ENCODE peak calls at places on chromosome 18, in six cellular contexts. K, W, I, N, C and B are unnamed samples. For H3F3A, the result is how much of the 10 kb centered on the place peaks cover.

GRCh38 chr18:69648486-69648885 is 247.8 kb downstream of the DOK6 start:
- DNase-seq in N (no peak), K (no peak), W (no peak), C (no peak), I (no peak), B (no peak)

GRCh38 chr18:75231053-75231406 is 20.4 kb downstream of the TSHZ1 start:
- DNase-seq in N (no peak), I (no peak), C (no peak), W (no peak), K (no peak), B (no peak)

GRCh38 chr18:12772111-12772510 is 69.3 kb downstream of the PSMG2 start:
- DNase-seq in K (no peak), C (no peak), N (no peak), I (no peak), W (no peak), B (no peak)

GRCh38 chr18:8747440-8747937 is 42.1 kb downstream of the MTCL1 start:
- DNase-seq in I (no peak), C (no peak), W (peak), N (no peak), K (no peak), B (peak)

GRCh38 chr18:13545514-13545913 is 180.8 kb downstream of the FAM210A start:
- DNase-seq in N (no peak), W (no peak), I (no peak), C (no peak), K (no peak), B (no peak)

GRCh38 chr18:3596324-3597158 is 146.6 kb downstream of the TGIF1 start:
- DNase-seq in C (no peak), K (peak), N (no peak), W (no peak), I (peak), B (peak)

GRCh38 chr18:5998907-5999306 is 103.6 kb upstream of the TMEM200C start:
- DNase-seq in K (no peak), N (no peak), W (no peak), I (no peak), C (no peak), B (no peak)

GRCh38 chr18:11553098-11553940 is 56.1 kb upstream of the SLC35G4 start:
- DNase-seq in C (peak), W (peak), N (peak), K (peak), I (peak), B (peak)

GRCh38 chr18:12391487-12392136 is 14.6 kb upstream of the AFG3L2 start:
- DNase-seq in I (peak), W (peak), N (peak), K (peak), C (peak), B (peak)

GRCh38 chr18:1659190-1659589 is 754.5 kb downstream of the ADCYAP1 start:
- DNase-seq in N (no peak), W (no peak), K (no peak), C (no peak), I (no peak), B (no peak)

GRCh38 chr18:63237911-63238710 is 81.5 kb downstream of the BCL2 start:
- DNase-seq in I (no peak), C (no peak), W (peak), K (peak), N (peak), B (peak)

GRCh38 chr18:26649193-26649543 is 100.8 kb upstream of the KCTD1 start:
- DNase-seq in I (peak), W (no peak), C (no peak), K (no peak), N (no peak), B (no peak)

GRCh38 chr18:25832008-25832604 is 258.3 kb downstream of the SS18 start:
- DNase-seq in I (peak), N (peak), C (peak), K (peak), W (peak), B (peak)

GRCh38 chr18:24475926-24476589 is 15.6 kb downstream of the HRH4 start:
- DNase-seq in I (no peak), N (no peak), K (no peak), C (no peak), W (no peak), B (no peak)

GRCh38 chr18:11994708-11995444 is 13.6 kb downstream of the IMPA2 start:
- DNase-seq in N (peak), I (no peak), K (peak), W (peak), C (no peak), B (peak)

GRCh38 chr18:55433688-55434087 is 154.3 kb downstream of the TCF4 start:
- DNase-seq in C (no peak), I (peak), K (no peak), W (no peak), N (no peak), B (no peak)

GRCh38 chr18:73690222-73690621 is 457.4 kb downstream of the FBXO15 start:
- DNase-seq in N (peak), W (peak), I (no peak), K (peak), C (no peak), B (no peak)

GRCh38 chr18:45517181-45517741 is 98.0 kb upstream of the SLC14A2 start:
- DNase-seq in C (no peak), N (no peak), K (peak), I (no peak), W (peak), B (no peak)

GRCh38 chr18:54215069-54215468 is 9.4 kb downstream of the MBD2 start:
- DNase-seq in I (no peak), C (no peak), K (no peak), W (peak), N (no peak), B (no peak)

GRCh38 chr18:57859314-57859713 is 56.2 kb upstream of the ATP8B1 start:
- DNase-seq in K (peak), W (peak), C (no peak), N (peak), I (no peak), B (peak)

GRCh38 chr18:11668441-11669169 is 20.5 kb upstream of the GNAL start:
- DNase-seq in C (no peak), N (no peak), K (no peak), W (no peak), I (no peak), B (no peak)

GRCh38 chr18:63022429-63023022 is 297.0 kb downstream of the BCL2 start:
- DNase-seq in C (no peak), W (peak), N (peak), K (peak), I (peak), B (no peak)

GRCh38 chr18:7158201-7158600 is 40.6 kb upstream of the LAMA1 start:
- DNase-seq in K (no peak), W (peak), C (no peak), N (no peak), I (no peak), B (peak)

GRCh38 chr18:70398076-70398475 is 109.2 kb downstream of the SOCS6 start:
- DNase-seq in I (no peak), C (no peak), W (no peak), N (no peak), K (no peak), B (no peak)

GRCh38 chr18:11324510-11324909 is 175.1 kb upstream of the PIEZO2 start:
- DNase-seq in N (no peak), I (no peak), W (peak), C (no peak), K (no peak), B (no peak)

GRCh38 chr18:13502585-13502984 is 223.8 kb downstream of the FAM210A start:
- DNase-seq in K (no peak), I (no peak), W (no peak), N (no peak), C (no peak), B (no peak)

GRCh38 chr18:12990128-12990485 is 1.1 kb upstream of the CEP192 start:
- DNase-seq in I (no peak), K (no peak), W (no peak), N (no peak), C (no peak), B (no peak)

GRCh38 chr18:2715990-2716389 is 60.5 kb downstream of the SMCHD1 start:
- DNase-seq in K (no peak), I (no peak), N (no peak), C (no peak), W (peak), B (no peak)

GRCh38 chr18:26804474-26804873 is 61.0 kb downstream of the AQP4 start:
- DNase-seq in C (no peak), I (peak), K (peak), W (no peak), N (peak), B (no peak)

GRCh38 chr18:41162191-41162590 is 792.8 kb upstream of the PIK3C3 start:
- DNase-seq in C (no peak), K (no peak), I (no peak), W (no peak), N (no peak), B (no peak)

GRCh38 chr18:55402731-55403405 is 185.1 kb downstream of the TCF4 start:
- DNase-seq in C (no peak), K (no peak), W (peak), I (no peak), N (no peak), B (no peak)

GRCh38 chr18:34028341-34028740 is 196.4 kb downstream of the NOL4 start:
- DNase-seq in C (no peak), N (no peak), K (no peak), I (no peak), W (no peak), B (no peak)

GRCh38 chr18:55605820-55606252 is 17.8 kb upstream of the TCF4 start:
- DNase-seq in C (no peak), I (no peak), W (no peak), N (no peak), K (no peak), B (no peak)

GRCh38 chr18:8754995-8755955 is 49.9 kb downstream of the MTCL1 start:
- DNase-seq in I (no peak), K (no peak), N (no peak), C (no peak), W (peak), B (peak)

GRCh38 chr18:23365602-23366001 is 87.5 kb upstream of the RIOK3 start:
- DNase-seq in I (no peak), C (no peak), N (no peak), W (peak), K (no peak), B (no peak)

GRCh38 chr18:11040823-11041712 is 108.3 kb downstream of the PIEZO2 start:
- DNase-seq in C (peak), I (peak), K (peak), W (peak), N (peak), B (peak)

GRCh38 chr18:9849407-9849961 is 36.3 kb upstream of the TXNDC2 start:
- DNase-seq in W (no peak), C (no peak), I (no peak), K (peak), N (no peak), B (peak)

GRCh38 chr18:9850297-9850696 is 35.5 kb upstream of the TXNDC2 start:
- DNase-seq in C (no peak), W (no peak), N (no peak), K (no peak), I (no peak), B (no peak)

GRCh38 chr18:9845256-9845655 is 40.5 kb upstream of the TXNDC2 start:
- DNase-seq in W (no peak), I (no peak), C (no peak), N (no peak), K (no peak), B (no peak)

GRCh38 chr18:9846162-9846915 is 39.4 kb upstream of the TXNDC2 start:
- DNase-seq in W (no peak), C (no peak), I (no peak), N (no peak), K (no peak), B (no peak)

GRCh38 chr18:9848170-9848854 is 37.5 kb upstream of the TXNDC2 start:
- DNase-seq in W (no peak), K (no peak), N (no peak), C (no peak), I (no peak), B (no peak)
- H3F3A ChIP-seq in W (under half), K (under half), N (under half), C (under half), I (under half), B (under half)

DNA sequence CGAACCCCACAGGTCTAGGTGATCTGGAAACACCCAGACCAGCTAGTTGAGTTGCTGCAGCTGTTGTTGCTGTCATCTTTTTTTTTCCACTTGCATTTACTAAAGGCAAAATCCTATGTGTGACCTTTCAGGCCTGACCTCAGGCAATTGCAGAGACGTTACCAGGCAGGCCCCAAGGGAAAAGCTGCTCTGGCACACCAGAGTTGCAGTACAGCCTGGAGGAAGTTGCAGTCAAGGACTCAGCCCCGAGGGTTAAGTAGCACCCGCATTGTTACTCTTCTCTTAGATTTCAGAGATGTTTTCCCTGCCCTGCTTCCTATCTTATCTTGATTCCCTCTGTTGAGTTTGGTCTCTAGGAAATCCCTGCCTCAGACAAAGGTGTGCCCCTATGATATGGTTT is 45.2 kb upstream of the SMAD2 start:
- DNase-seq in C (no peak), K (no peak), I (no peak), N (peak), W (no peak), B (no peak)
- TF ChIP-seq EZH2phosphoT487 in C (no peak), K (no peak), I (no peak), N (no peak), W (no peak), B (no peak)

DNA sequence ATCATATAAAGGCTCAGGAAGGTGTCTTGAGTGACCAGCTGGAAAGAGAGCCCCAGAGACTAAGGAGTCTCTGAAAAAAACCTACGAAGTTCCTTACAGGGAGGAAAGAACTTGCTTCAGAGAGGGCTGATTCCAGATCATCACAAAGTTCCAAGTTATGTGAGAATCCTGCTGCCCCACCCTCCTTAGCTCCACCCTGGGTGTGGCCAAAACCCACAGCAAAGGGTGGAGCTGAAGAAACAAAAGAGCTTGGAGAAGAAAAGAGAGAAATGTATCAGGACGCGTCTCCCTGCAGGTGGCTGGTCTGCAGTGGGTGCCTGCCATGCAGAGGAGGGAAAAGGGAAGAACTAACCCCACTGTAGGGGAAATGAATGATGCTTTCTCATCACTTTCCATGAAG is 32.8 kb upstream of the ZNF396 start:
- DNase-seq in K (no peak), I (no peak), C (no peak), N (no peak), W (peak), B (peak)
- H3F3A ChIP-seq in K (under half), I (under half), C (under half), N (under half), W (under half), B (under half)

GRCh38 chr18:59818769-59819168 is 81.0 kb upstream of the PMAIP1 start:
- DNase-seq in W (no peak), C (no peak), K (no peak), N (no peak), I (no peak), B (no peak)

GRCh38 chr18:59823611-59824195 is 76.1 kb upstream of the PMAIP1 start:
- DNase-seq in N (peak), K (peak), C (peak), I (peak), W (peak), B (peak)

GRCh38 chr18:59820663-59821062 is 79.1 kb upstream of the PMAIP1 start:
- DNase-seq in W (peak), I (no peak), N (no peak), C (no peak), K (no peak), B (no peak)

GRCh38 chr18:59822612-59823275 is 77.1 kb upstream of the PMAIP1 start:
- DNase-seq in I (no peak), W (peak), N (no peak), K (no peak), C (no peak), B (no peak)

GRCh38 chr18:59821983-59822382 is 77.8 kb upstream of the PMAIP1 start:
- DNase-seq in W (peak), I (no peak), N (no peak), K (no peak), C (no peak), B (no peak)
- TF ChIP-seq EZH2phosphoT487 in W (no peak), I (no peak), N (no peak), K (no peak), C (no peak), B (no peak)

DNA sequence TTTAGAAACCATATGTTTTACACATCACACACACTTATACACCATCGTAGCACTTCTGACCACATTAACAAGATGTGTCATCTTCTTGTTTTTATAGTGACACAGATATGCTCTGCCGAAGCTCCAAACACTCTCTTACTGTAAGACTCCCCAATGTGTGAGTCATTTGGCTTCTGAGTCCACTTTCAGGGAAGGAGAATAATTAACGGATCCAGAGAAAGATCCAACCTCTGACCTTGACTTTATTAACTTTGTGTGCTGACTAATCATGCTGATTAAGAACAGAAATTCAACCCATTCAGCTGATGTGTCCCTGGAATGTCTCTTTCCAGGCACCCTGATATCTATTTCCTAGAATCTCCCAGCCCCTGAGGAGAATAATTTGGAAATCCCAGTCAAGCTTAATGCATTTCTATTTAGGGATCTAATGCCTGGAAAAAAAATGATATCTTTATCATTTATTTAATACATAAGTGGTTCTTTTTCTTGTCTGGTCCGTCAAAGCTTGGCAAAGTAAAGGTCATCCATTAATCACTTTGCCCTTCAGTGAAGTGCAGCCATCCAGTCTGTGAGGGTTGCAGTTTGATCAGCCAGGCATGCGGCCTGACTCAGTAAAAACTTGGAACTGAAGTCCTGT is 615.8 kb upstream of the SYT4 start:
- DNase-seq in K (no peak), C (no peak), N (no peak), I (no peak), W (peak), B (peak)
- H3F3A ChIP-seq in K (under half), C (under half), N (under half), I (under half), W (under half), B (under half)

GRCh38 chr18:79692886-79693285 is 13.3 kb downstream of the CTDP1 start:
- DNase-seq in C (no peak), K (no peak), I (no peak), W (no peak), N (no peak), B (no peak)
- TF ChIP-seq EZH2phosphoT487 in C (no peak), K (no peak), I (no peak), W (no peak), N (no peak), B (no peak)

GRCh38 chr18:77102246-77103040 is 30.1 kb downstream of the MBP start:
- DNase-seq in N (no peak), W (peak), I (peak), C (peak), K (no peak), B (peak)

GRCh38 chr18:77098554-77099174 is 33.9 kb downstream of the MBP start:
- DNase-seq in N (peak), I (no peak), C (no peak), W (peak), K (no peak), B (no peak)

GRCh38 chr18:77101410-77102245 is 31.0 kb downstream of the MBP start:
- DNase-seq in N (peak), I (peak), C (no peak), K (no peak), W (peak), B (peak)

GRCh38 chr18:77099501-77100370 is 32.8 kb downstream of the MBP start:
- DNase-seq in C (no peak), W (no peak), I (no peak), K (no peak), N (no peak), B (no peak)

GRCh38 chr18:77100751-77101355 is 31.7 kb downstream of the MBP start:
- DNase-seq in C (no peak), I (no peak), N (no peak), W (peak), K (no peak), B (peak)
- H3F3A ChIP-seq in C (under half), I (under half), N (under half), W (under half), K (under half), B (under half)

DNA sequence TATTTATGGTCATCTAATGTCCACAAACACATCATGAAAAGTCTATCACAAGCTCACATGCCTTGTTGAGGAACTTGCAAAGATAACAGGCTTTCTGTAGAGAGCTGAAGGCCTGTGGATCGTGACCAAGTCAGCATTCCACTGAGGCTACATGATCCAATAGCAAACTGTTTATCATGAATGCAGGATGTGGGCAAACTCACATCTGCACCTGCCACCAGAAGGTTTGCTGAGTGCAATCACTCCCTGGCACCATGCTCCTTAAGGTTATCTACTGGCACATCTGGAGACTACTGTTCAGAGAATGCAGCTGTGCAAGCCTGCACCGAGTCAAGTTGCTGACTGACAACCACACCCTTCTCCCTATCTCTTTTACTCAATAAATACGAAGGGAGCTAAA is 67.3 kb upstream of the ACAA2 start:
- DNase-seq in W (no peak), K (no peak), C (peak), N (no peak), I (no peak), B (no peak)
- TF ChIP-seq EZH2phosphoT487 in W (no peak), K (no peak), C (no peak), N (no peak), I (no peak), B (no peak)

GRCh38 chr18:48836806-48837615 is 113.8 kb downstream of the SMAD7 start:
- DNase-seq in K (no peak), W (no peak), C (no peak), I (no peak), N (no peak), B (no peak)
- H3F3A ChIP-seq in K (under half), W (under half), C (under half), I (under half), N (under half), B (under half)

GRCh38 chr18:51383711-51384110 is 186.2 kb upstream of the MEX3C start:
- DNase-seq in K (no peak), W (no peak), N (no peak), C (no peak), I (no peak), B (no peak)
- TF ChIP-seq EZH2phosphoT487 in K (no peak), W (no peak), N (no peak), C (no peak), I (no peak), B (no peak)